ENCODE peak calls at places on chromosomes 6 and 20, in four cellular contexts. T is fibroblast of lung, Z is IMR-90, P is hepatocyte. I is an unnamed sample.

GRCh38 chr6:12653396-12653910 is 63.1 kb upstream of the PHACTR1 start:
- DNase-seq in Z (no peak), P (no peak), T (no peak), I (no peak)

GRCh38 chr6:147248859-147249258 is 44.6 kb downstream of the STXBP5 start:
- DNase-seq in P (no peak), Z (no peak), T (no peak), I (peak; percentile 39)

GRCh38 chr6:157892363-157892878 is 69.4 kb downstream of the SNX9 start:
- DNase-seq in P (no peak), T (no peak), Z (no peak), I (no peak)

GRCh38 chr6:141562181-141562800 is 570.4 kb upstream of the GJE1 start:
- DNase-seq in T (peak; percentile 18), P (peak; percentile 8), Z (no peak), I (peak; percentile 56)

GRCh38 chr6:37018152-37019064 is 13.0 kb downstream of the FGD2 start:
- DNase-seq in P (peak; percentile 93), Z (peak; percentile 87), T (peak; percentile 89), I (peak; percentile 92)

GRCh38 chr20:25249198-25249931 is 1.5 kb downstream of the PYGB start:
- DNase-seq in P (peak; percentile 3), Z (peak; percentile 15), T (peak; percentile 46), I (no peak)

GRCh38 chr6:131368077-131368911 is 204.7 kb upstream of the ARG1 start:
- DNase-seq in Z (no peak), T (peak; percentile 15), P (peak; percentile 28), I (peak; percentile 32)

GRCh38 chr6:168400044-168400443 is 40.9 kb upstream of the SMOC2 start:
- DNase-seq in P (no peak), T (no peak), Z (no peak), I (no peak)

GRCh38 chr6:124822118-124822746 is 140.0 kb upstream of the RNF217 start:
- DNase-seq in T (no peak), Z (no peak), P (no peak), I (no peak)

GRCh38 chr6:24823185-24823584 is 24.5 kb upstream of the ARMH2 start:
- DNase-seq in Z (no peak), P (no peak), T (no peak), I (no peak)

GRCh38 chr6:47187108-47187507 is 122.6 kb downstream of the TNFRSF21 start:
- DNase-seq in T (no peak), Z (no peak), P (no peak), I (no peak)

GRCh38 chr20:24066075-24066700 is 77.6 kb upstream of the GGTLC1 start:
- DNase-seq in Z (no peak), P (no peak), T (no peak), I (no peak)

GRCh38 chr6:12748815-12749521 is 32.4 kb downstream of the PHACTR1 start:
- DNase-seq in T (no peak), P (no peak), Z (no peak), I (peak; percentile 83)

GRCh38 chr6:27260339-27260738 is 12.8 kb downstream of the PRSS16 start:
- DNase-seq in P (peak; percentile 26), T (no peak), Z (no peak), I (peak; percentile 59)

GRCh38 chr20:50540620-50541605 is 30.7 kb downstream of the PTPN1 start:
- DNase-seq in T (peak; percentile 79), P (peak; percentile 43), Z (peak; percentile 93), I (no peak)

GRCh38 chr20:2143594-2143993 is 42.0 kb downstream of the STK35 start:
- DNase-seq in T (no peak), P (no peak), Z (no peak), I (no peak)

GRCh38 chr20:11235058-11235457 is 561.3 kb upstream of the JAG1 start:
- DNase-seq in T (peak; percentile 28), P (no peak), Z (peak; percentile 79), I (no peak)

GRCh38 chr6:29941476-29941875 is 856 bp upstream of the HLA-A start:
- DNase-seq in P (no peak), T (peak; percentile 24), Z (peak; percentile 56), I (no peak)

GRCh38 chr20:10795286-10796026 is 121.7 kb upstream of the JAG1 start:
- DNase-seq in T (no peak), P (no peak), Z (no peak), I (no peak)

GRCh38 chr20:32110173-32110704 is 725 bp downstream of the TM9SF4 start:
- DNase-seq in T (no peak), Z (no peak), P (peak; percentile 60), I (no peak)

GRCh38 chr6:36798852-36799251 is 40.4 kb downstream of the CPNE5 start:
- DNase-seq in Z (no peak), P (no peak), T (no peak), I (no peak)

GRCh38 chr20:62922451-62922921 is 3.8 kb downstream of the DIDO1 start:
- DNase-seq in T (no peak), Z (no peak), P (no peak), I (no peak)

GRCh38 chr20:44065401-44066340 is 121.3 kb downstream of the JPH2 start:
- DNase-seq in T (no peak), Z (no peak), P (no peak), I (no peak)

GRCh38 chr20:12068146-12068545 is 150.5 kb downstream of the BTBD3 start:
- DNase-seq in Z (no peak), T (no peak), P (no peak), I (peak; percentile 42)

GRCh38 chr20:58228484-58229197 is at the start of gene ANKRD60:
- DNase-seq in Z (peak; percentile 73), T (peak; percentile 46), P (peak; percentile 55), I (peak; percentile 76)

GRCh38 chr6:150203871-150204545 is 61.2 kb downstream of the PPP1R14C start:
- DNase-seq in P (no peak), T (no peak), Z (no peak), I (no peak)

GRCh38 chr6:113684382-113684901 is 172.7 kb upstream of the MARCKS start:
- DNase-seq in Z (peak; percentile 41), T (no peak), P (no peak), I (no peak)

GRCh38 chr6:24016857-24017256 is 109.2 kb upstream of the NRSN1 start:
- DNase-seq in P (no peak), Z (no peak), T (no peak), I (no peak)

GRCh38 chr6:85405175-85405852 is 44.6 kb upstream of the NT5E start:
- DNase-seq in T (no peak), Z (peak; percentile 55), P (peak; percentile 54), I (no peak)

GRCh38 chr6:106749611-106750010 is 120.2 kb downstream of the QRSL1 start:
- DNase-seq in P (no peak), Z (peak; percentile 30), T (no peak), I (no peak)

GRCh38 chr6:39153766-39154397 is 38.9 kb upstream of the SAYSD1 start:
- DNase-seq in P (no peak), Z (no peak), T (no peak), I (no peak)

GRCh38 chr20:35369804-35370203 is 42.0 kb downstream of the UQCC1 start:
- DNase-seq in Z (peak; percentile 87), T (peak; percentile 30), P (no peak), I (no peak)

GRCh38 chr6:100301731-100302130 is 163.0 kb downstream of the SIM1 start:
- DNase-seq in Z (no peak), T (no peak), P (no peak), I (no peak)

GRCh38 chr6:22322103-22322882 is 25.5 kb upstream of the PRL start:
- DNase-seq in T (peak; percentile 71), P (no peak), Z (peak; percentile 65), I (no peak)

GRCh38 chr6:136051140-136051775 is 198.9 kb downstream of the MTFR2 start:
- DNase-seq in Z (peak; percentile 92), P (peak; percentile 11), T (peak; percentile 76), I (no peak)

GRCh38 chr6:132443206-132443605 is 41.9 kb upstream of the MOXD1 start:
- DNase-seq in P (no peak), T (no peak), Z (peak; percentile 20), I (no peak)

GRCh38 chr20:63224272-63225081 is 8.5 kb upstream of the YTHDF1 start:
- DNase-seq in T (peak; percentile 51), P (peak; percentile 66), Z (peak; percentile 44), I (peak; percentile 58)

GRCh38 chr6:71312089-71312488 is 23.5 kb downstream of the OGFRL1 start:
- DNase-seq in P (no peak), T (no peak), Z (no peak), I (no peak)
- H3K4me3 ChIP-seq in P (no peak overlapping the region), T (no peak overlapping the region), Z (no peak overlapping the region), I (no peak overlapping the region)

GRCh38 chr6:14272111-14273085 is 154.8 kb downstream of the CD83 start:
- DNase-seq in P (no peak), T (no peak), Z (peak; percentile 42), I (no peak)
- H3K4me1 ChIP-seq in P (no peaks in the 10 kb centered on the region), T (no peaks in the 10 kb centered on the region), Z (peaks cover 4% of the 10 kb centered on the region), I (no peaks in the 10 kb centered on the region)

GRCh38 chr6:144757299-144757698 is 472.2 kb downstream of the UTRN start:
- DNase-seq in Z (peak; percentile 6), P (no peak), T (no peak), I (no peak)

GRCh38 chr6:144753023-144753705 is 468.0 kb downstream of the UTRN start:
- DNase-seq in P (no peak), T (no peak), Z (no peak), I (no peak)

GRCh38 chr6:144756469-144756868 is 471.3 kb downstream of the UTRN start:
- DNase-seq in T (no peak), P (no peak), Z (no peak), I (no peak)

GRCh38 chr6:144758602-144759001 is 473.5 kb downstream of the UTRN start:
- DNase-seq in P (no peak), T (peak; percentile 18), Z (peak; percentile 28), I (no peak)

GRCh38 chr6:144757730-144758129 is 472.6 kb downstream of the UTRN start:
- DNase-seq in T (no peak), P (no peak), Z (no peak), I (no peak)
- H2AFZ ChIP-seq in T (no peak overlapping the region), P (no peak overlapping the region), Z (no peak overlapping the region), I (no peak overlapping the region)

GRCh38 chr6:138570716-138571020 is 71.4 kb upstream of the NHSL1 start:
- DNase-seq in T (peak; percentile 23), Z (peak; percentile 17), P (no peak), I (peak; percentile 78)

GRCh38 chr6:138572200-138572875 is 73.0 kb upstream of the NHSL1 start:
- DNase-seq in Z (peak; percentile 91), P (peak; percentile 90), T (peak; percentile 89), I (peak; percentile 91)

GRCh38 chr6:138571174-138571573 is 71.9 kb upstream of the NHSL1 start:
- DNase-seq in T (peak; percentile 42), Z (peak; percentile 26), P (peak; percentile 33), I (no peak)

GRCh38 chr6:138572885-138573284 is 73.6 kb upstream of the NHSL1 start:
- DNase-seq in T (no peak), Z (no peak), P (no peak), I (peak; percentile 26)

DNA sequence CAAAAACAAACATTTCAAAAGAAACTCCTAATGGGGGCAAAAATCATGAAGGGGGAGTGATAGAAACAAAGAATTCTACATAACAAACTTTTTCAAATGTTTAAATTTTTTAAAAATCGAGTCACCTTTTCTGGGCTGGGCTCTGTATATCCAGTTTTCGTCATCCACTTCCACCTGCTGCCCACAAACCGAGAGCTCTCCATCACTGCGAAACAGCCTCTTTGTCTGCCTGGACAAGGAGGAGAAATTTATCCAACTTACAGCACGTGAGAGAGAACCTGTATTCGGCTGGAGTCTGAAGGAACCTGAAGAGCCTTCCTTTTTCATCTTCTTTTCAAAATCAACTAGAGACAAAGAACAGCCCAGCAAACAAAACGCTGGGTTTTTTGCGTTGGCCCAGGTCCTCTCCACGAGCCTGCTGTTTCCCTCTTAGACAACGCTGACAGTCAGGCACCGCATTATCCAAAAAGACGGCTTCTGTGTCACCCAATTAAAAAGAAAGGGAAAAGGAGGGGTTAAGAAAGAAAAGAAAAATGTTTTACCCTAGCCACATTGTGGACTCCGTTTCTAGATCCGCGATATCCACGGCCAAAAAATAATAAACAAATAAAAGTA is 72.4 kb upstream of the NHSL1 start:
- DNase-seq in P (no peak), T (peak; percentile 34), Z (peak; percentile 12), I (peak; percentile 32)
- H3K4me3 ChIP-seq in P (peak overlapping the region; percentile 39), T (peak overlapping the region; percentile 74), Z (peak overlapping the region; percentile 53), I (peak overlapping the region; percentile 69)